ENCODE peak calls at places on chromosome 5, in ten cellular contexts. One of them, this sample, is unnamed.
A peak's percentile ranks its signal among the peaks of the same experiment; 100 is the strongest.

GRCh38 chr5:93874080-93874479 is 132.7 kb upstream of the POU5F2 start:
- DNase-seq in brain microvascular endothelial cell: no peak
- DNase-seq in AG09319: no peak
- DNase-seq in endothelial cell: no peak
- DNase-seq in stomach: no peak
- DNase-seq in fibroblast of the aortic adventitia: peak; percentile 66
- DNase-seq in CD8-positive, alpha-beta T cell: no peak
- DNase-seq in thoracic aorta: no peak
- DNase-seq in omental fat pad: no peak
- DNase-seq in neural crest cell: no peak
- DNase-seq in this sample: no peak

GRCh38 chr5:18761801-18762200 is 1127.5 kb downstream of the TAF11L14 start:
- DNase-seq in omental fat pad: no peak
- DNase-seq in thoracic aorta: no peak
- DNase-seq in AG09319: no peak
- DNase-seq in fibroblast of the aortic adventitia: no peak
- DNase-seq in brain microvascular endothelial cell: no peak
- DNase-seq in stomach: no peak
- DNase-seq in endothelial cell: no peak
- DNase-seq in neural crest cell: no peak
- DNase-seq in CD8-positive, alpha-beta T cell: no peak
- DNase-seq in this sample: no peak

GRCh38 chr5:68216737-68217231 is 1.2 kb downstream of the PIK3R1 start:
- DNase-seq in fibroblast of the aortic adventitia: peak; percentile 46
- DNase-seq in omental fat pad: no peak
- DNase-seq in AG09319: no peak
- DNase-seq in thoracic aorta: no peak
- DNase-seq in brain microvascular endothelial cell: peak; percentile 20
- DNase-seq in CD8-positive, alpha-beta T cell: no peak
- DNase-seq in endothelial cell: peak; percentile 7
- DNase-seq in neural crest cell: no peak
- DNase-seq in stomach: no peak
- DNase-seq in this sample: no peak

GRCh38 chr5:69528015-69528414 is 32.0 kb upstream of the GTF2H2C start:
- DNase-seq in CD8-positive, alpha-beta T cell: no peak
- DNase-seq in omental fat pad: no peak
- DNase-seq in stomach: no peak
- DNase-seq in neural crest cell: no peak
- DNase-seq in endothelial cell: no peak
- DNase-seq in fibroblast of the aortic adventitia: no peak
- DNase-seq in brain microvascular endothelial cell: no peak
- DNase-seq in thoracic aorta: no peak
- DNase-seq in AG09319: no peak
- DNase-seq in this sample: no peak

GRCh38 chr5:61332369-61332745 is 299 bp downstream of the ZSWIM6 start:
- DNase-seq in thoracic aorta: no peak
- DNase-seq in brain microvascular endothelial cell: no peak
- DNase-seq in omental fat pad: no peak
- DNase-seq in AG09319: no peak
- DNase-seq in endothelial cell: no peak
- DNase-seq in fibroblast of the aortic adventitia: no peak
- DNase-seq in CD8-positive, alpha-beta T cell: no peak
- DNase-seq in neural crest cell: peak; percentile 44
- DNase-seq in stomach: peak; percentile 41
- DNase-seq in this sample: no peak

GRCh38 chr5:71013575-71013974 is 11.6 kb downstream of the NAIP start:
- DNase-seq in neural crest cell: no peak
- DNase-seq in CD8-positive, alpha-beta T cell: no peak
- DNase-seq in omental fat pad: no peak
- DNase-seq in brain microvascular endothelial cell: no peak
- DNase-seq in thoracic aorta: no peak
- DNase-seq in endothelial cell: no peak
- DNase-seq in stomach: no peak
- DNase-seq in AG09319: no peak
- DNase-seq in fibroblast of the aortic adventitia: no peak
- DNase-seq in this sample: no peak

GRCh38 chr5:68843600-68844342 is 250.0 kb upstream of the SLC30A5 start:
- DNase-seq in omental fat pad: no peak
- DNase-seq in AG09319: no peak
- DNase-seq in CD8-positive, alpha-beta T cell: no peak
- DNase-seq in brain microvascular endothelial cell: no peak
- DNase-seq in endothelial cell: no peak
- DNase-seq in thoracic aorta: no peak
- DNase-seq in stomach: no peak
- DNase-seq in neural crest cell: no peak
- DNase-seq in fibroblast of the aortic adventitia: no peak
- DNase-seq in this sample: no peak

GRCh38 chr5:32951003-32951402 is 239.9 kb downstream of the NPR3 start:
- DNase-seq in endothelial cell: no peak
- DNase-seq in fibroblast of the aortic adventitia: no peak
- DNase-seq in stomach: no peak
- DNase-seq in thoracic aorta: no peak
- DNase-seq in omental fat pad: no peak
- DNase-seq in AG09319: no peak
- DNase-seq in brain microvascular endothelial cell: no peak
- DNase-seq in CD8-positive, alpha-beta T cell: no peak
- DNase-seq in neural crest cell: no peak
- DNase-seq in this sample: no peak

GRCh38 chr5:154543380-154543779 is 65.4 kb upstream of the HAND1 start:
- DNase-seq in endothelial cell: no peak
- DNase-seq in neural crest cell: no peak
- DNase-seq in AG09319: no peak
- DNase-seq in CD8-positive, alpha-beta T cell: no peak
- DNase-seq in omental fat pad: no peak
- DNase-seq in fibroblast of the aortic adventitia: peak; percentile 37
- DNase-seq in thoracic aorta: no peak
- DNase-seq in brain microvascular endothelial cell: peak; percentile 25
- DNase-seq in stomach: no peak
- DNase-seq in this sample: no peak

GRCh38 chr5:54944364-54944763 is 41.0 kb downstream of the ESM1 start:
- DNase-seq in thoracic aorta: no peak
- DNase-seq in CD8-positive, alpha-beta T cell: no peak
- DNase-seq in endothelial cell: peak; percentile 18
- DNase-seq in brain microvascular endothelial cell: peak; percentile 30
- DNase-seq in AG09319: peak; percentile 14
- DNase-seq in fibroblast of the aortic adventitia: peak; percentile 75
- DNase-seq in omental fat pad: no peak
- DNase-seq in stomach: no peak
- DNase-seq in neural crest cell: no peak
- DNase-seq in this sample: no peak

GRCh38 chr5:179889885-179890284 is 17.8 kb downstream of the TBC1D9B start:
- DNase-seq in fibroblast of the aortic adventitia: no peak
- DNase-seq in omental fat pad: no peak
- DNase-seq in thoracic aorta: no peak
- DNase-seq in endothelial cell: no peak
- DNase-seq in AG09319: no peak
- DNase-seq in stomach: no peak
- DNase-seq in brain microvascular endothelial cell: no peak
- DNase-seq in neural crest cell: no peak
- DNase-seq in CD8-positive, alpha-beta T cell: no peak
- DNase-seq in this sample: no peak

GRCh38 chr5:8997542-8998070 is 548.3 kb downstream of the SEMA5A start:
- DNase-seq in stomach: no peak
- DNase-seq in thoracic aorta: no peak
- DNase-seq in brain microvascular endothelial cell: no peak
- DNase-seq in neural crest cell: no peak
- DNase-seq in omental fat pad: no peak
- DNase-seq in fibroblast of the aortic adventitia: no peak
- DNase-seq in AG09319: no peak
- DNase-seq in endothelial cell: no peak
- DNase-seq in CD8-positive, alpha-beta T cell: no peak
- DNase-seq in this sample: no peak

GRCh38 chr5:112419050-112419595 is at the start of gene EPB41L4A:
- DNase-seq in omental fat pad: no peak
- DNase-seq in thoracic aorta: no peak
- DNase-seq in endothelial cell: peak; percentile 76
- DNase-seq in neural crest cell: peak; percentile 44
- DNase-seq in stomach: peak; percentile 29
- DNase-seq in AG09319: no peak
- DNase-seq in fibroblast of the aortic adventitia: no peak
- DNase-seq in brain microvascular endothelial cell: no peak
- DNase-seq in CD8-positive, alpha-beta T cell: no peak
- DNase-seq in this sample: no peak

GRCh38 chr5:126492939-126493338 is 69.7 kb downstream of the GRAMD2B start:
- DNase-seq in omental fat pad: no peak
- DNase-seq in AG09319: no peak
- DNase-seq in stomach: no peak
- DNase-seq in thoracic aorta: no peak
- DNase-seq in endothelial cell: no peak
- DNase-seq in neural crest cell: no peak
- DNase-seq in brain microvascular endothelial cell: no peak
- DNase-seq in CD8-positive, alpha-beta T cell: no peak
- DNase-seq in fibroblast of the aortic adventitia: no peak
- DNase-seq in this sample: no peak

GRCh38 chr5:76838481-76839261 is 11.1 kb upstream of the S100Z start:
- DNase-seq in thoracic aorta: no peak
- DNase-seq in AG09319: no peak
- DNase-seq in endothelial cell: no peak
- DNase-seq in omental fat pad: no peak
- DNase-seq in neural crest cell: no peak
- DNase-seq in brain microvascular endothelial cell: peak; percentile 70
- DNase-seq in CD8-positive, alpha-beta T cell: no peak
- DNase-seq in stomach: no peak
- DNase-seq in fibroblast of the aortic adventitia: peak; percentile 20
- DNase-seq in this sample: no peak

GRCh38 chr5:83711982-83712601 is 8.6 kb downstream of the HAPLN1 start:
- DNase-seq in omental fat pad: peak; percentile 41
- DNase-seq in thoracic aorta: no peak
- DNase-seq in endothelial cell: peak; percentile 60
- DNase-seq in AG09319: no peak
- DNase-seq in stomach: peak; percentile 35
- DNase-seq in CD8-positive, alpha-beta T cell: no peak
- DNase-seq in fibroblast of the aortic adventitia: peak; percentile 65
- DNase-seq in neural crest cell: peak; percentile 61
- DNase-seq in brain microvascular endothelial cell: peak; percentile 53
- DNase-seq in this sample: no peak

GRCh38 chr5:110644357-110644756 is 82.1 kb downstream of the TMEM232 start:
- DNase-seq in endothelial cell: no peak
- DNase-seq in AG09319: no peak
- DNase-seq in neural crest cell: no peak
- DNase-seq in omental fat pad: no peak
- DNase-seq in thoracic aorta: no peak
- DNase-seq in stomach: no peak
- DNase-seq in fibroblast of the aortic adventitia: no peak
- DNase-seq in CD8-positive, alpha-beta T cell: no peak
- DNase-seq in brain microvascular endothelial cell: no peak
- DNase-seq in this sample: no peak

GRCh38 chr5:10511741-10512640 is 51.9 kb upstream of the ANKRD33B start:
- DNase-seq in endothelial cell: no peak
- DNase-seq in omental fat pad: no peak
- DNase-seq in fibroblast of the aortic adventitia: no peak
- DNase-seq in CD8-positive, alpha-beta T cell: no peak
- DNase-seq in AG09319: no peak
- DNase-seq in brain microvascular endothelial cell: no peak
- DNase-seq in stomach: no peak
- DNase-seq in thoracic aorta: no peak
- DNase-seq in neural crest cell: no peak
- DNase-seq in this sample: no peak

GRCh38 chr5:123696948-123697347 is 185.0 kb downstream of the CSNK1G3 start:
- DNase-seq in AG09319: no peak
- DNase-seq in endothelial cell: no peak
- DNase-seq in thoracic aorta: no peak
- DNase-seq in brain microvascular endothelial cell: no peak
- DNase-seq in neural crest cell: no peak
- DNase-seq in omental fat pad: no peak
- DNase-seq in stomach: no peak
- DNase-seq in fibroblast of the aortic adventitia: peak; percentile 66
- DNase-seq in CD8-positive, alpha-beta T cell: no peak
- DNase-seq in this sample: no peak

GRCh38 chr5:140043508-140043872 is 391 bp upstream of the NRG2 start:
- DNase-seq in CD8-positive, alpha-beta T cell: no peak
- DNase-seq in neural crest cell: no peak
- DNase-seq in endothelial cell: peak; percentile 12
- DNase-seq in thoracic aorta: no peak
- DNase-seq in stomach: no peak
- DNase-seq in omental fat pad: no peak
- DNase-seq in fibroblast of the aortic adventitia: no peak
- DNase-seq in AG09319: no peak
- DNase-seq in brain microvascular endothelial cell: no peak
- DNase-seq in this sample: no peak
- TF ChIP-seq CTCF in CD8-positive, alpha-beta T cell: no peak
- TF ChIP-seq CTCF in neural crest cell: peak; percentile 36
- TF ChIP-seq CTCF in endothelial cell: no peak
- TF ChIP-seq CTCF in thoracic aorta: no peak
- TF ChIP-seq CTCF in stomach: no peak
- TF ChIP-seq CTCF in omental fat pad: no peak
- TF ChIP-seq CTCF in fibroblast of the aortic adventitia: no peak
- TF ChIP-seq CTCF in AG09319: no peak
- TF ChIP-seq CTCF in brain microvascular endothelial cell: no peak
- TF ChIP-seq CTCF in this sample: peak; percentile 10

GRCh38 chr5:57277085-57277484 is 103.2 kb downstream of the GPBP1 start:
- DNase-seq in thoracic aorta: no peak
- DNase-seq in fibroblast of the aortic adventitia: peak; percentile 69
- DNase-seq in AG09319: no peak
- DNase-seq in stomach: no peak
- DNase-seq in CD8-positive, alpha-beta T cell: no peak
- DNase-seq in brain microvascular endothelial cell: no peak
- DNase-seq in neural crest cell: no peak
- DNase-seq in endothelial cell: no peak
- DNase-seq in omental fat pad: no peak
- DNase-seq in this sample: no peak
- TF ChIP-seq CTCF in thoracic aorta: no peak
- TF ChIP-seq CTCF in fibroblast of the aortic adventitia: peak; percentile 38
- TF ChIP-seq CTCF in AG09319: peak; percentile 25
- TF ChIP-seq CTCF in stomach: peak; percentile 10
- TF ChIP-seq CTCF in CD8-positive, alpha-beta T cell: no peak
- TF ChIP-seq CTCF in brain microvascular endothelial cell: peak; percentile 21
- TF ChIP-seq CTCF in neural crest cell: peak; percentile 56
- TF ChIP-seq CTCF in endothelial cell: no peak
- TF ChIP-seq CTCF in omental fat pad: no peak
- TF ChIP-seq CTCF in this sample: peak; percentile 61

GRCh38 chr5:114898602-114899001 is 271.1 kb downstream of the TRIM36 start:
- DNase-seq in endothelial cell: no peak
- DNase-seq in brain microvascular endothelial cell: no peak
- DNase-seq in CD8-positive, alpha-beta T cell: no peak
- DNase-seq in AG09319: no peak
- DNase-seq in fibroblast of the aortic adventitia: no peak
- DNase-seq in stomach: no peak
- DNase-seq in neural crest cell: no peak
- DNase-seq in omental fat pad: no peak
- DNase-seq in thoracic aorta: no peak
- DNase-seq in this sample: no peak
- TF ChIP-seq CTCF in endothelial cell: no peak
- TF ChIP-seq CTCF in brain microvascular endothelial cell: no peak
- TF ChIP-seq CTCF in CD8-positive, alpha-beta T cell: no peak
- TF ChIP-seq CTCF in AG09319: no peak
- TF ChIP-seq CTCF in fibroblast of the aortic adventitia: no peak
- TF ChIP-seq CTCF in stomach: no peak
- TF ChIP-seq CTCF in neural crest cell: no peak
- TF ChIP-seq CTCF in omental fat pad: no peak
- TF ChIP-seq CTCF in thoracic aorta: no peak
- TF ChIP-seq CTCF in this sample: peak; percentile 21

DNA sequence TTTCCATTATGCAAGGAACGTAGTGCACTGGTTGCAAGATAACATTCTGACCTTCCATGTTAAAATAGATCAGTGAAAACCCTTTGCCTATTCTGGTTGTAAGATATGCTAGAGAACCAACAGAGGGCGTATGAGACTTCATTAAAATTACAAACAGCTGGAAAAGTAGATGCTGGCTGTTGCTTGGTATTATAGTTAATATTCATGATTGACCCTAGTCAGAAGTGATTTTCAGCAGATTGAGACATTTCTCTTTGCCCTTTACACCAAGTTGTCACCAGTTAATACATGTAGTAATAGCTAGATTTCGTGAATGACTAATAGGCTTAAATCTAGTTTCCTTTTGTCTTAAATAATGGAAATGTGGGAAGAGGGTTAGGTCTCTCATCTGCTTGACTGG is 13.8 kb upstream of the FGF18 start:
- DNase-seq in AG09319: no peak
- DNase-seq in CD8-positive, alpha-beta T cell: no peak
- DNase-seq in endothelial cell: no peak
- DNase-seq in stomach: no peak
- DNase-seq in fibroblast of the aortic adventitia: peak; percentile 53
- DNase-seq in thoracic aorta: no peak
- DNase-seq in omental fat pad: no peak
- DNase-seq in brain microvascular endothelial cell: no peak
- DNase-seq in neural crest cell: no peak
- DNase-seq in this sample: no peak
- TF ChIP-seq CTCF in AG09319: peak; percentile 47
- TF ChIP-seq CTCF in CD8-positive, alpha-beta T cell: peak; percentile 29
- TF ChIP-seq CTCF in endothelial cell: no peak
- TF ChIP-seq CTCF in stomach: no peak
- TF ChIP-seq CTCF in fibroblast of the aortic adventitia: peak; percentile 61
- TF ChIP-seq CTCF in thoracic aorta: peak; percentile 37
- TF ChIP-seq CTCF in omental fat pad: no peak
- TF ChIP-seq CTCF in brain microvascular endothelial cell: peak; percentile 41
- TF ChIP-seq CTCF in neural crest cell: peak; percentile 53
- TF ChIP-seq CTCF in this sample: peak; percentile 23